ENCODE peak calls at places on chromosomes 6 and 20, in nine cellular contexts. Y, C, W, Z, L, E, N, O and R are unnamed samples.

GRCh38 chr20:57584768-57585461 is 24.0 kb downstream of the PCK1 start:
- DNase-seq in Y (no peak), C (no peak), W (no peak), Z (no peak), L (no peak), E (no peak), N (no peak), O (no peak), R (no peak)

GRCh38 chr20:43749734-43750294 is 23.0 kb upstream of the GTSF1L start:
- DNase-seq in Y (peak), C (peak), W (peak), Z (peak), L (peak), E (peak), N (no peak), O (peak), R (peak)

GRCh38 chr20:38228436-38228835 is 32.1 kb downstream of the KIAA1755 start:
- DNase-seq in Y (no peak), C (no peak), W (no peak), Z (no peak), L (peak), E (no peak), N (no peak), O (no peak), R (peak)

GRCh38 chr6:104908031-104908430 is 48.3 kb upstream of the HACE1 start:
- DNase-seq in Y (no peak), C (no peak), W (no peak), Z (no peak), L (no peak), E (no peak), N (no peak), O (no peak), R (no peak)

GRCh38 chr6:162852810-162853577 is 125.2 kb downstream of the PACRG start:
- DNase-seq in Y (no peak), C (no peak), W (no peak), Z (peak), L (no peak), E (no peak), N (no peak), O (no peak), R (no peak)

GRCh38 chr6:80457044-80457933 is 350.8 kb downstream of the BCKDHB start:
- DNase-seq in Y (no peak), C (peak), W (peak), Z (no peak), L (peak), E (no peak), N (peak), O (no peak), R (peak)

GRCh38 chr20:24989162-24989561 is 3.4 kb downstream of the APMAP start:
- DNase-seq in Y (no peak), C (peak), W (no peak), Z (no peak), L (no peak), E (no peak), N (no peak), O (no peak), R (no peak)

GRCh38 chr20:44309763-44310663 is 989 bp downstream of the FITM2 start:
- DNase-seq in Y (no peak), C (peak), W (peak), Z (peak), L (peak), E (no peak), N (peak), O (no peak), R (no peak)

GRCh38 chr20:63128367-63128766 is 87.6 kb downstream of the YTHDF1 start:
- DNase-seq in Y (no peak), C (peak), W (no peak), Z (no peak), L (no peak), E (no peak), N (no peak), O (no peak), R (no peak)

GRCh38 chr6:54252916-54253315 is 55.3 kb upstream of the TINAG start:
- DNase-seq in Y (no peak), C (no peak), W (no peak), Z (no peak), L (no peak), E (no peak), N (no peak), O (no peak), R (no peak)

GRCh38 chr20:43844778-43845614 is 69.7 kb upstream of the TOX2 start:
- DNase-seq in Y (no peak), C (no peak), W (no peak), Z (no peak), L (peak), E (no peak), N (peak), O (no peak), R (peak)

GRCh38 chr20:48574383-48574782 is 253.4 kb downstream of the PREX1 start:
- DNase-seq in Y (no peak), C (no peak), W (no peak), Z (peak), L (peak), E (no peak), N (no peak), O (peak), R (no peak)

GRCh38 chr6:36627801-36628246 is 33.7 kb downstream of the SRSF3 start:
- DNase-seq in Y (no peak), C (no peak), W (peak), Z (no peak), L (peak), E (no peak), N (peak), O (no peak), R (peak)

GRCh38 chr6:111722220-111722731 is 116.6 kb upstream of the TRAF3IP2 start:
- DNase-seq in Y (no peak), C (no peak), W (no peak), Z (no peak), L (peak), E (no peak), N (peak), O (no peak), R (no peak)

GRCh38 chr6:170032197-170032596 is 258.7 kb downstream of the DLL1 start:
- DNase-seq in Y (peak), C (no peak), W (peak), Z (no peak), L (no peak), E (no peak), N (no peak), O (no peak), R (peak)

GRCh38 chr6:52390361-52390727 is 28.4 kb downstream of the PAQR8 start:
- DNase-seq in Y (no peak), C (no peak), W (no peak), Z (no peak), L (peak), E (no peak), N (no peak), O (no peak), R (no peak)

GRCh38 chr6:113048741-113049140 is 701.6 kb downstream of the RFPL4B start:
- DNase-seq in Y (no peak), C (no peak), W (no peak), Z (no peak), L (peak), E (no peak), N (no peak), O (no peak), R (no peak)

GRCh38 chr20:9353180-9353915 is 161.0 kb upstream of the LAMP5 start:
- DNase-seq in Y (no peak), C (no peak), W (no peak), Z (no peak), L (no peak), E (no peak), N (no peak), O (no peak), R (no peak)
- TF ChIP-seq CTCF in Y (no peak), C (no peak), W (no peak), Z (no peak), L (peak), E (no peak), N (peak), O (no peak), R (no peak)

GRCh38 chr6:30358340-30358679 is 13.4 kb downstream of the RPP21 start:
- DNase-seq in Y (no peak), C (no peak), W (no peak), Z (peak), L (peak), E (no peak), N (no peak), O (no peak), R (no peak)

GRCh38 chr6:30359276-30359675 is 14.3 kb downstream of the RPP21 start:
- DNase-seq in Y (no peak), C (no peak), W (no peak), Z (no peak), L (no peak), E (no peak), N (no peak), O (no peak), R (no peak)

GRCh38 chr6:30355281-30355680 is 10.3 kb downstream of the RPP21 start:
- DNase-seq in Y (no peak), C (no peak), W (no peak), Z (no peak), L (no peak), E (no peak), N (no peak), O (no peak), R (no peak)

GRCh38 chr6:30357678-30358339 is 12.9 kb downstream of the RPP21 start:
- DNase-seq in Y (peak), C (no peak), W (peak), Z (peak), L (peak), E (peak), N (peak), O (peak), R (no peak)

DNA sequence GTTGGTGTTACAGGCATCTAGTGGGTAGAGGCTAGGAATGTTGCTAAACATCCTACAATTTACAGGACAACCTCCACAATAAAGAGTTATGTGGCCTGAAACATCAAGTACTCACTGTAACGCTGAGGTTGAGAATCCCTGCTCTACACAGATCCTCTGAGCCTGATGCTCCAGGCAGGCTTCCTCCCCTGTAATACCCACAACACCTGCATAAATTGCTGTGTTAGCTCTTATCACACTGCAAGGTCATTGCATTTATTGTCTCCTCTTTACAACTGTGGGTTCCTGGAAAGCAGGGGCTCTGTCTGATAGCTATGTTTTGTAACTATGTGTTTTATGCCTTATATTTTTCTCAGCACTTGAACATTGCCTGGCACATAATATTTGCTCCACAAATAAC is 11.6 kb downstream of the RPP21 start:
- DNase-seq in Y (no peak), C (no peak), W (no peak), Z (no peak), L (no peak), E (no peak), N (no peak), O (no peak), R (no peak)
- TF ChIP-seq CTCF in Y (no peak), C (no peak), W (no peak), Z (no peak), L (no peak), E (no peak), N (no peak), O (no peak), R (no peak)

GRCh38 chr6:109059591-109060021 is 35.0 kb downstream of the SESN1 start:
- DNase-seq in Y (no peak), C (no peak), W (no peak), Z (no peak), L (peak), E (no peak), N (no peak), O (no peak), R (no peak)
- TF ChIP-seq CTCF in Y (no peak), C (peak), W (peak), Z (no peak), L (peak), E (no peak), N (peak), O (no peak), R (peak)

GRCh38 chr20:4522310-4522709 is 199.4 kb upstream of the PRND start:
- DNase-seq in Y (no peak), C (no peak), W (no peak), Z (no peak), L (no peak), E (no peak), N (no peak), O (no peak), R (no peak)

GRCh38 chr20:4521170-4521968 is 200.3 kb upstream of the PRND start:
- DNase-seq in Y (no peak), C (no peak), W (no peak), Z (no peak), L (no peak), E (no peak), N (no peak), O (no peak), R (no peak)

GRCh38 chr20:4524792-4525191 is 196.9 kb upstream of the PRND start:
- DNase-seq in Y (no peak), C (no peak), W (no peak), Z (no peak), L (no peak), E (no peak), N (no peak), O (no peak), R (no peak)

GRCh38 chr20:4519530-4519929 is 202.2 kb upstream of the PRND start:
- DNase-seq in Y (no peak), C (no peak), W (no peak), Z (peak), L (peak), E (peak), N (no peak), O (no peak), R (no peak)

GRCh38 chr20:4524307-4524706 is 197.4 kb upstream of the PRND start:
- DNase-seq in Y (no peak), C (no peak), W (no peak), Z (no peak), L (no peak), E (no peak), N (no peak), O (no peak), R (no peak)
- TF ChIP-seq CTCF in Y (no peak), C (no peak), W (no peak), Z (no peak), L (no peak), E (peak), N (no peak), O (no peak), R (no peak)

DNA sequence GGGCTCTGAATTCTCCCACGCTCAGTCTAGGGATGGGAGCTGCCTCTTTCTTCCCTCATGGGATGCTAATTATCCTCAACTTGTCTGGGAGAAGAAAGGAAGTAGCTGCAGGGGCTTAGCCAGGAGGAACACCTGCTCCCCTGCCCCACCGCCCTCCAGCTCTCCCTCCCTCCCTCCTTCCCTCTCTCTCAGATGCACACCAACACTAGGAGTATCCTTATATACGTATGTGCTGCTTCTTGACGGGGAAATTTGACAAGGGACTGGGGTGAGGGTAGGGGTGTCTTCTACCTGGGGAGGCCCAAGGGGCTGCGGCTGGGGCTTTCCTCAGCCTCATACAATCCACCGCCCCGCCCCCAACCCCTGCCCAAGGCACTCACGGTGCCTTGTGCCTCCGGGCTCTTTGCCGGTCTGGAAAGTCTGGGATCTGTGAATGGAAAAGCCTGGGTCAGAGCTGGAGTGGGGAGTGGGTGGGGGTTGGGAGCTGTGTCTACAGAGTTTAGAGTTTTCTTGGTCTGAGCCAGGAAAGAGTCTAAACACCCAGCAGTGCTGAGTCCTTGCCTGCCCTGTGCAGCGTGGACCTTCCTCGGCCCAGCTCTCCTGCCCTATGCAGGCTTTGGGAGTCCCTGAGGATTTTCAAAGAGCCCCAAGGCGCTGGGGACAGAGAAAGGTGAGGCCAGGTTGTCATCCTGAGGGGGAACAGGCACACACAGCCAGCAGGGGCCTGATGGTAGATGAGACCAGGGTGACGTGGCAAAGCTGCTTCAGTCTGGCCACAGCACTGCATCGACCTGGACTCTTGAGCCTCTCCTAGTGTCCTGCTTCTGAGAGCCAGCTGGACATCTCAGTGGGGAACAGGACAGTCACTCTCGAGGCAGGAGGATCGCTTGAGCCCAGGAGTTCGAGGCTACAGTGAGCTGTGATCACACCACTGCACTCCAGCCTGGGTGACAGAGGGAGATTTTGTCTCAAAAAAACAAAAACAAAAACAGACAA is 29.3 kb upstream of the EMILIN3 start:
- DNase-seq in Y (no peak), C (no peak), W (no peak), Z (peak), L (no peak), E (no peak), N (no peak), O (no peak), R (no peak)
- TF ChIP-seq CTCF in Y (no peak), C (no peak), W (no peak), Z (no peak), L (no peak), E (no peak), N (no peak), O (no peak), R (no peak)

GRCh38 chr6:14638932-14639875 is 521.6 kb downstream of the CD83 start:
- DNase-seq in Y (no peak), C (peak), W (no peak), Z (peak), L (peak), E (no peak), N (no peak), O (no peak), R (no peak)
- TF ChIP-seq CTCF in Y (no peak), C (peak), W (no peak), Z (no peak), L (no peak), E (no peak), N (no peak), O (no peak), R (no peak)

GRCh38 chr6:6560909-6561308 is 27.6 kb upstream of the LY86 start:
- DNase-seq in Y (no peak), C (no peak), W (no peak), Z (no peak), L (no peak), E (no peak), N (no peak), O (no peak), R (no peak)
- TF ChIP-seq CTCF in Y (no peak), C (no peak), W (peak), Z (peak), L (no peak), E (no peak), N (no peak), O (no peak), R (no peak)

GRCh38 chr20:60192351-60192750 is 234.1 kb downstream of the CDH26 start:
- DNase-seq in Y (no peak), C (no peak), W (no peak), Z (no peak), L (no peak), E (no peak), N (no peak), O (no peak), R (no peak)

GRCh38 chr20:60187683-60188082 is 229.5 kb downstream of the CDH26 start:
- DNase-seq in Y (no peak), C (no peak), W (no peak), Z (no peak), L (no peak), E (no peak), N (no peak), O (no peak), R (no peak)

GRCh38 chr20:60191014-60191413 is 232.8 kb downstream of the CDH26 start:
- DNase-seq in Y (no peak), C (no peak), W (no peak), Z (no peak), L (no peak), E (no peak), N (no peak), O (no peak), R (no peak)
- TF ChIP-seq CTCF in Y (no peak), C (no peak), W (no peak), Z (no peak), L (no peak), E (no peak), N (no peak), O (no peak), R (no peak)

GRCh38 chr6:43171284-43172126 is 436 bp downstream of the SRF start:
- DNase-seq in Y (peak), C (peak), W (no peak), Z (no peak), L (peak), E (peak), N (no peak), O (no peak), R (no peak)
- TF ChIP-seq CTCF in Y (no peak), C (peak), W (peak), Z (peak), L (peak), E (peak), N (peak), O (peak), R (peak)